ENCODE peak calls at places on chromosomes 12 and 14, in six cellular contexts. One of them, this sample, is unnamed.

GRCh38 chr12:10205251-10205807 is 7.3 kb upstream of the GABARAPL1 start:
- DNase-seq in stomach: no peak
- DNase-seq in transverse colon: no peak
- DNase-seq in uterus: no peak
- DNase-seq in GM12891: no peak
- DNase-seq in prostate gland: no peak
- DNase-seq in this sample: no peak

GRCh38 chr14:55373784-55374725 is 37.6 kb downstream of the ATG14 start:
- DNase-seq in stomach: no peak
- DNase-seq in transverse colon: no peak
- DNase-seq in uterus: no peak
- DNase-seq in GM12891: peak; percentile 15
- DNase-seq in prostate gland: no peak
- DNase-seq in this sample: no peak

GRCh38 chr12:24088751-24089150 is 139.3 kb upstream of the SOX5 start:
- DNase-seq in stomach: no peak
- DNase-seq in transverse colon: no peak
- DNase-seq in uterus: no peak
- DNase-seq in GM12891: no peak
- DNase-seq in prostate gland: no peak
- DNase-seq in this sample: no peak

GRCh38 chr12:4918950-4919660 is 9.4 kb downstream of the KCNA1 start:
- DNase-seq in stomach: no peak
- DNase-seq in transverse colon: no peak
- DNase-seq in uterus: no peak
- DNase-seq in GM12891: no peak
- DNase-seq in prostate gland: peak; percentile 13
- DNase-seq in this sample: no peak

GRCh38 chr14:98900721-98901272 is 371.2 kb downstream of the BCL11B start:
- DNase-seq in stomach: no peak
- DNase-seq in transverse colon: no peak
- DNase-seq in uterus: no peak
- DNase-seq in GM12891: no peak
- DNase-seq in prostate gland: no peak
- DNase-seq in this sample: no peak

GRCh38 chr12:123602651-123603195 is 824 bp downstream of the DDX55 start:
- DNase-seq in stomach: peak; percentile 18
- DNase-seq in transverse colon: no peak
- DNase-seq in uterus: no peak
- DNase-seq in GM12891: no peak
- DNase-seq in prostate gland: no peak
- DNase-seq in this sample: no peak

GRCh38 chr14:68741839-68742470 is 50.9 kb downstream of the ZFP36L1 start:
- DNase-seq in stomach: no peak
- DNase-seq in transverse colon: no peak
- DNase-seq in uterus: no peak
- DNase-seq in GM12891: peak; percentile 57
- DNase-seq in prostate gland: no peak
- DNase-seq in this sample: no peak

GRCh38 chr12:121404734-121405133 is 4.8 kb downstream of the RNF34 start:
- DNase-seq in stomach: peak; percentile 48
- DNase-seq in transverse colon: no peak
- DNase-seq in uterus: no peak
- DNase-seq in GM12891: no peak
- DNase-seq in prostate gland: no peak
- DNase-seq in this sample: no peak

GRCh38 chr12:55817352-55818139 is at the start of the genes ORMDL2 and SARNP:
- DNase-seq in stomach: peak; percentile 98
- DNase-seq in transverse colon: peak; percentile 98
- DNase-seq in uterus: peak; percentile 99
- DNase-seq in GM12891: peak; percentile 86
- DNase-seq in prostate gland: peak; percentile 100
- DNase-seq in this sample: peak; percentile 85

GRCh38 chr14:91947196-91948184 is at the start of gene FBLN5:
- DNase-seq in stomach: peak; percentile 60
- DNase-seq in transverse colon: peak; percentile 48
- DNase-seq in uterus: peak; percentile 65
- DNase-seq in GM12891: no peak
- DNase-seq in prostate gland: peak; percentile 33
- DNase-seq in this sample: no peak

GRCh38 chr14:71103662-71104484 is 196.6 kb downstream of the PCNX1 start:
- DNase-seq in stomach: no peak
- DNase-seq in transverse colon: no peak
- DNase-seq in uterus: no peak
- DNase-seq in GM12891: peak; percentile 27
- DNase-seq in prostate gland: peak; percentile 8
- DNase-seq in this sample: peak; percentile 5

GRCh38 chr12:75975692-75976091 is 55.9 kb downstream of the PHLDA1 start:
- DNase-seq in stomach: no peak
- DNase-seq in transverse colon: no peak
- DNase-seq in uterus: no peak
- DNase-seq in GM12891: no peak
- DNase-seq in prostate gland: no peak
- DNase-seq in this sample: no peak

GRCh38 chr12:98456583-98457573 is 58.5 kb upstream of the TMPO start:
- DNase-seq in stomach: peak; percentile 46
- DNase-seq in transverse colon: peak; percentile 28
- DNase-seq in uterus: no peak
- DNase-seq in GM12891: peak; percentile 44
- DNase-seq in prostate gland: peak; percentile 6
- DNase-seq in this sample: no peak

GRCh38 chr12:89525002-89525823 is 617 bp upstream of the GALNT4 start:
- DNase-seq in stomach: peak; percentile 52
- DNase-seq in transverse colon: peak; percentile 75
- DNase-seq in uterus: peak; percentile 18
- DNase-seq in GM12891: peak; percentile 25
- DNase-seq in prostate gland: peak; percentile 48
- DNase-seq in this sample: peak; percentile 27

GRCh38 chr12:31749024-31749704 is 20.3 kb upstream of the AMN1 start:
- DNase-seq in stomach: peak; percentile 87
- DNase-seq in transverse colon: peak; percentile 86
- DNase-seq in uterus: peak; percentile 79
- DNase-seq in GM12891: peak; percentile 37
- DNase-seq in prostate gland: peak; percentile 94
- DNase-seq in this sample: peak; percentile 63

GRCh38 chr14:102046337-102047278 is 40.2 kb downstream of the HSP90AA1 start:
- DNase-seq in stomach: peak; percentile 92
- DNase-seq in transverse colon: peak; percentile 90
- DNase-seq in uterus: peak; percentile 69
- DNase-seq in GM12891: no peak
- DNase-seq in prostate gland: peak; percentile 92
- DNase-seq in this sample: no peak

GRCh38 chr12:118424883-118425282 is 48.5 kb downstream of the SUDS3 start:
- DNase-seq in stomach: no peak
- DNase-seq in transverse colon: no peak
- DNase-seq in uterus: no peak
- DNase-seq in GM12891: no peak
- DNase-seq in prostate gland: no peak
- DNase-seq in this sample: no peak

GRCh38 chr12:2893007-2893406 is 2.3 kb downstream of the TULP3 start:
- DNase-seq in stomach: no peak
- DNase-seq in transverse colon: no peak
- DNase-seq in uterus: peak; percentile 42
- DNase-seq in GM12891: no peak
- DNase-seq in prostate gland: no peak
- DNase-seq in this sample: no peak

GRCh38 chr14:49732896-49733295 is 35.1 kb upstream of the KLHDC2 start:
- DNase-seq in stomach: no peak
- DNase-seq in transverse colon: no peak
- DNase-seq in uterus: no peak
- DNase-seq in GM12891: no peak
- DNase-seq in prostate gland: no peak
- DNase-seq in this sample: no peak

GRCh38 chr12:76260390-76260748 is 87.8 kb downstream of the BBS10 start:
- DNase-seq in stomach: no peak
- DNase-seq in transverse colon: no peak
- DNase-seq in uterus: no peak
- DNase-seq in GM12891: no peak
- DNase-seq in prostate gland: peak; percentile 42
- DNase-seq in this sample: no peak

GRCh38 chr12:92661269-92661668 is 41.5 kb upstream of the PLEKHG7 start:
- DNase-seq in stomach: no peak
- DNase-seq in transverse colon: no peak
- DNase-seq in uterus: no peak
- DNase-seq in GM12891: no peak
- DNase-seq in prostate gland: no peak
- DNase-seq in this sample: no peak

GRCh38 chr14:98819867-98820206 is 452.2 kb downstream of the BCL11B start:
- DNase-seq in stomach: no peak
- DNase-seq in transverse colon: no peak
- DNase-seq in uterus: no peak
- DNase-seq in GM12891: no peak
- DNase-seq in prostate gland: no peak
- DNase-seq in this sample: no peak

GRCh38 chr12:237026-237815 is 23.3 kb upstream of the SLC6A12 start:
- DNase-seq in stomach: no peak
- DNase-seq in transverse colon: peak; percentile 23
- DNase-seq in uterus: no peak
- DNase-seq in GM12891: no peak
- DNase-seq in prostate gland: no peak
- DNase-seq in this sample: no peak

GRCh38 chr14:36221097-36221496 is 44.6 kb upstream of the PTCSC3 start:
- DNase-seq in stomach: no peak
- DNase-seq in transverse colon: no peak
- DNase-seq in uterus: no peak
- DNase-seq in GM12891: no peak
- DNase-seq in prostate gland: no peak
- DNase-seq in this sample: no peak

GRCh38 chr14:106831322-106831720 is 1304.9 kb downstream of the TMEM121 start:
- DNase-seq in stomach: no peak
- DNase-seq in transverse colon: peak; percentile 66
- DNase-seq in uterus: no peak
- DNase-seq in GM12891: no peak
- DNase-seq in prostate gland: no peak
- DNase-seq in this sample: no peak

GRCh38 chr14:22887990-22888378 is 5.0 kb downstream of the REM2 start:
- DNase-seq in stomach: no peak
- DNase-seq in transverse colon: peak; percentile 62
- DNase-seq in uterus: no peak
- DNase-seq in GM12891: no peak
- DNase-seq in prostate gland: no peak
- DNase-seq in this sample: no peak

GRCh38 chr12:63752283-63752682 is 27.4 kb upstream of the RXYLT1 start:
- DNase-seq in stomach: no peak
- DNase-seq in transverse colon: no peak
- DNase-seq in uterus: no peak
- DNase-seq in GM12891: no peak
- DNase-seq in prostate gland: no peak
- DNase-seq in this sample: no peak

GRCh38 chr12:1518763-1519516 is 75.4 kb downstream of the FBXL14 start:
- DNase-seq in stomach: no peak
- DNase-seq in transverse colon: no peak
- DNase-seq in uterus: no peak
- DNase-seq in GM12891: no peak
- DNase-seq in prostate gland: peak; percentile 59
- DNase-seq in this sample: peak; percentile 64

GRCh38 chr14:45212231-45212630 is 40.8 kb downstream of the MIS18BP1 start:
- DNase-seq in stomach: no peak
- DNase-seq in transverse colon: no peak
- DNase-seq in uterus: no peak
- DNase-seq in GM12891: no peak
- DNase-seq in prostate gland: no peak
- DNase-seq in this sample: no peak

GRCh38 chr12:52052471-52053186 is 1.4 kb downstream of the NR4A1 start:
- DNase-seq in stomach: peak; percentile 77
- DNase-seq in transverse colon: peak; percentile 71
- DNase-seq in uterus: no peak
- DNase-seq in GM12891: no peak
- DNase-seq in prostate gland: peak; percentile 85
- DNase-seq in this sample: no peak
- TF ChIP-seq POLR2A in stomach: no peak
- TF ChIP-seq POLR2A in transverse colon: peak; percentile 51
- TF ChIP-seq POLR2A in uterus: no peak
- TF ChIP-seq POLR2A in GM12891: no peak
- TF ChIP-seq POLR2A in prostate gland: peak; percentile 55
- TF ChIP-seq POLR2A in this sample: no peak

GRCh38 chr14:65413739-65414045 is 1.2 kb downstream of the FUT8 start:
- DNase-seq in stomach: no peak
- DNase-seq in transverse colon: no peak
- DNase-seq in uterus: no peak
- DNase-seq in GM12891: no peak
- DNase-seq in prostate gland: no peak
- DNase-seq in this sample: no peak

GRCh38 chr14:65410640-65411039 is 1.9 kb upstream of the FUT8 start:
- DNase-seq in stomach: no peak
- DNase-seq in transverse colon: no peak
- DNase-seq in uterus: no peak
- DNase-seq in GM12891: no peak
- DNase-seq in prostate gland: no peak
- DNase-seq in this sample: no peak

GRCh38 chr14:65412881-65413738 is 580 bp downstream of the FUT8 start:
- DNase-seq in stomach: peak; percentile 74
- DNase-seq in transverse colon: peak; percentile 77
- DNase-seq in uterus: peak; percentile 49
- DNase-seq in GM12891: no peak
- DNase-seq in prostate gland: peak; percentile 57
- DNase-seq in this sample: no peak

GRCh38 chr14:65412189-65412846 is at the start of gene FUT8:
- DNase-seq in stomach: peak; percentile 98
- DNase-seq in transverse colon: peak; percentile 96
- DNase-seq in uterus: peak; percentile 92
- DNase-seq in GM12891: peak; percentile 61
- DNase-seq in prostate gland: peak; percentile 95
- DNase-seq in this sample: peak; percentile 84

DNA sequence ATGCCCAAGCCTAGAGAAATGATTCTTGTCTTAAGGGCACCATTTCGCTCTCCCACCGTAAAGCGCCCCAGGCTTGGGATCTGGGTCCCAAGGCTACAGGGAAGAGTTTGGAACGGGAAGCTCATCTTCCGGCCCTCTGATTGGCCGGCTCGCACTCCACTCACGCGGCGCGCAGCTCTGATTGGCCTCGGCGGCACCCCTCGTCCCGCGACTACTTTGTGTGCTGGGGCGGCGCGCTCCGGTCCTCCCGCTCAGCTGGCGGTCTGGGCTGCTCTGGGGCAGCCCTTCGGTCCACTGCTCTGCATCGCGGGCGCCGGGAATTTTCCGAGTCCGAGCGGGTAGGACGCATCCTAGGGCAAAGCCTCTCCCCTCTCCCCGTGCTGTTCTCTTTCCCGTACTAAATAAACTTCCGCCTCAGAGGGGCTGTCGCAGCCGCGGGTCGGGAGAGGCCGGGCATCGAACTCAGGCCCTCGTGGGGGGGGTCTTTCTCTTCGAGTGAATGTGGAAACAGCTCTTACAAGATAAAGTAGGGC is 808 bp upstream of the FUT8 start:
- DNase-seq in stomach: peak; percentile 94
- DNase-seq in transverse colon: peak; percentile 93
- DNase-seq in uterus: peak; percentile 92
- DNase-seq in GM12891: peak; percentile 57
- DNase-seq in prostate gland: peak; percentile 93
- DNase-seq in this sample: peak; percentile 74
- TF ChIP-seq POLR2A in stomach: no peak
- TF ChIP-seq POLR2A in transverse colon: peak; percentile 69
- TF ChIP-seq POLR2A in uterus: peak; percentile 70
- TF ChIP-seq POLR2A in GM12891: peak; percentile 58
- TF ChIP-seq POLR2A in prostate gland: peak; percentile 69
- TF ChIP-seq POLR2A in this sample: peak; percentile 67

GRCh38 chr14:95523818-95524448 is 7.5 kb upstream of the SYNE3 start:
- DNase-seq in stomach: peak; percentile 56
- DNase-seq in transverse colon: peak; percentile 79
- DNase-seq in uterus: no peak
- DNase-seq in GM12891: no peak
- DNase-seq in prostate gland: no peak
- DNase-seq in this sample: no peak
- TF ChIP-seq POLR2A in stomach: no peak
- TF ChIP-seq POLR2A in transverse colon: no peak
- TF ChIP-seq POLR2A in uterus: no peak
- TF ChIP-seq POLR2A in GM12891: no peak
- TF ChIP-seq POLR2A in prostate gland: no peak
- TF ChIP-seq POLR2A in this sample: no peak

GRCh38 chr14:100238419-100239199 is at the start of gene YY1:
- DNase-seq in stomach: peak; percentile 100
- DNase-seq in transverse colon: peak; percentile 99
- DNase-seq in uterus: peak; percentile 99
- DNase-seq in GM12891: peak; percentile 96
- DNase-seq in prostate gland: peak; percentile 98
- DNase-seq in this sample: peak; percentile 96
- TF ChIP-seq POLR2A in stomach: no peak
- TF ChIP-seq POLR2A in transverse colon: peak; percentile 74
- TF ChIP-seq POLR2A in uterus: peak; percentile 75
- TF ChIP-seq POLR2A in GM12891: peak; percentile 57
- TF ChIP-seq POLR2A in prostate gland: peak; percentile 82
- TF ChIP-seq POLR2A in this sample: peak; percentile 57